ENCODE peak calls at places on chromosomes 11 and 22, in seven cellular contexts. One of them, this sample, is unnamed.

GRCh38 chr11:9263840-9264380 is 1.2 kb downstream of the DENND5A start:
- DNase-seq in ovary: no peak
- DNase-seq in testis: no peak
- DNase-seq in colonic mucosa: no peak
- DNase-seq in neural progenitor cell: no peak
- DNase-seq in IMR-90: peak; percentile 30
- DNase-seq in astrocyte: no peak
- DNase-seq in this sample: no peak

GRCh38 chr22:29011200-29011867 is 50.3 kb downstream of the C22orf31 start:
- DNase-seq in ovary: no peak
- DNase-seq in testis: no peak
- DNase-seq in colonic mucosa: peak; percentile 68
- DNase-seq in neural progenitor cell: peak; percentile 74
- DNase-seq in IMR-90: no peak
- DNase-seq in astrocyte: no peak
- DNase-seq in this sample: peak; percentile 18

GRCh38 chr11:1857064-1857463 is 4.2 kb downstream of the LSP1 start:
- DNase-seq in ovary: no peak
- DNase-seq in testis: no peak
- DNase-seq in colonic mucosa: no peak
- DNase-seq in neural progenitor cell: no peak
- DNase-seq in IMR-90: no peak
- DNase-seq in astrocyte: no peak
- DNase-seq in this sample: no peak

GRCh38 chr11:62033191-62034044 is 66.0 kb upstream of the FTH1 start:
- DNase-seq in ovary: no peak
- DNase-seq in testis: no peak
- DNase-seq in colonic mucosa: no peak
- DNase-seq in neural progenitor cell: no peak
- DNase-seq in IMR-90: no peak
- DNase-seq in astrocyte: no peak
- DNase-seq in this sample: no peak

GRCh38 chr22:25572708-25573161 is 8.3 kb downstream of the GRK3 start:
- DNase-seq in ovary: no peak
- DNase-seq in testis: no peak
- DNase-seq in colonic mucosa: no peak
- DNase-seq in neural progenitor cell: no peak
- DNase-seq in IMR-90: no peak
- DNase-seq in astrocyte: no peak
- DNase-seq in this sample: no peak

GRCh38 chr11:46649180-46649738 is 31.9 kb downstream of the ATG13 start:
- DNase-seq in ovary: peak; percentile 70
- DNase-seq in testis: peak; percentile 94
- DNase-seq in colonic mucosa: peak; percentile 29
- DNase-seq in neural progenitor cell: peak; percentile 4
- DNase-seq in IMR-90: peak; percentile 97
- DNase-seq in astrocyte: peak; percentile 95
- DNase-seq in this sample: peak; percentile 44

GRCh38 chr22:19994851-19995610 is 21.6 kb downstream of the ARVCF start:
- DNase-seq in ovary: peak; percentile 6
- DNase-seq in testis: no peak
- DNase-seq in colonic mucosa: no peak
- DNase-seq in neural progenitor cell: no peak
- DNase-seq in IMR-90: peak; percentile 29
- DNase-seq in astrocyte: peak; percentile 71
- DNase-seq in this sample: no peak

GRCh38 chr11:92413757-92414513 is 189.3 kb downstream of the FAT3 start:
- DNase-seq in ovary: no peak
- DNase-seq in testis: no peak
- DNase-seq in colonic mucosa: no peak
- DNase-seq in neural progenitor cell: no peak
- DNase-seq in IMR-90: no peak
- DNase-seq in astrocyte: no peak
- DNase-seq in this sample: no peak

GRCh38 chr22:28817919-28818859 is 17.8 kb upstream of the XBP1 start:
- DNase-seq in ovary: no peak
- DNase-seq in testis: no peak
- DNase-seq in colonic mucosa: peak; percentile 84
- DNase-seq in neural progenitor cell: no peak
- DNase-seq in IMR-90: no peak
- DNase-seq in astrocyte: no peak
- DNase-seq in this sample: no peak

GRCh38 chr11:108498046-108498815 is at the start of gene POGLUT3:
- DNase-seq in ovary: peak; percentile 71
- DNase-seq in testis: peak; percentile 54
- DNase-seq in colonic mucosa: peak; percentile 53
- DNase-seq in neural progenitor cell: peak; percentile 88
- DNase-seq in IMR-90: peak; percentile 49
- DNase-seq in astrocyte: peak; percentile 50
- DNase-seq in this sample: peak; percentile 63

GRCh38 chr11:35567737-35568465 is 42.5 kb upstream of the PAMR1 start:
- DNase-seq in ovary: no peak
- DNase-seq in testis: no peak
- DNase-seq in colonic mucosa: no peak
- DNase-seq in neural progenitor cell: no peak
- DNase-seq in IMR-90: peak; percentile 65
- DNase-seq in astrocyte: peak; percentile 42
- DNase-seq in this sample: no peak

GRCh38 chr22:45493286-45493771 is 9.4 kb upstream of the FBLN1 start:
- DNase-seq in ovary: no peak
- DNase-seq in testis: no peak
- DNase-seq in colonic mucosa: no peak
- DNase-seq in neural progenitor cell: no peak
- DNase-seq in IMR-90: no peak
- DNase-seq in astrocyte: peak; percentile 58
- DNase-seq in this sample: no peak

GRCh38 chr22:37749223-37749622 is 52.4 kb downstream of the TRIOBP start:
- DNase-seq in ovary: peak; percentile 40
- DNase-seq in testis: no peak
- DNase-seq in colonic mucosa: no peak
- DNase-seq in neural progenitor cell: no peak
- DNase-seq in IMR-90: no peak
- DNase-seq in astrocyte: no peak
- DNase-seq in this sample: no peak

GRCh38 chr11:289145-289705 is 299 bp downstream of the PGGHG start:
- DNase-seq in ovary: peak; percentile 21
- DNase-seq in testis: no peak
- DNase-seq in colonic mucosa: no peak
- DNase-seq in neural progenitor cell: no peak
- DNase-seq in IMR-90: no peak
- DNase-seq in astrocyte: no peak
- DNase-seq in this sample: no peak

DNA sequence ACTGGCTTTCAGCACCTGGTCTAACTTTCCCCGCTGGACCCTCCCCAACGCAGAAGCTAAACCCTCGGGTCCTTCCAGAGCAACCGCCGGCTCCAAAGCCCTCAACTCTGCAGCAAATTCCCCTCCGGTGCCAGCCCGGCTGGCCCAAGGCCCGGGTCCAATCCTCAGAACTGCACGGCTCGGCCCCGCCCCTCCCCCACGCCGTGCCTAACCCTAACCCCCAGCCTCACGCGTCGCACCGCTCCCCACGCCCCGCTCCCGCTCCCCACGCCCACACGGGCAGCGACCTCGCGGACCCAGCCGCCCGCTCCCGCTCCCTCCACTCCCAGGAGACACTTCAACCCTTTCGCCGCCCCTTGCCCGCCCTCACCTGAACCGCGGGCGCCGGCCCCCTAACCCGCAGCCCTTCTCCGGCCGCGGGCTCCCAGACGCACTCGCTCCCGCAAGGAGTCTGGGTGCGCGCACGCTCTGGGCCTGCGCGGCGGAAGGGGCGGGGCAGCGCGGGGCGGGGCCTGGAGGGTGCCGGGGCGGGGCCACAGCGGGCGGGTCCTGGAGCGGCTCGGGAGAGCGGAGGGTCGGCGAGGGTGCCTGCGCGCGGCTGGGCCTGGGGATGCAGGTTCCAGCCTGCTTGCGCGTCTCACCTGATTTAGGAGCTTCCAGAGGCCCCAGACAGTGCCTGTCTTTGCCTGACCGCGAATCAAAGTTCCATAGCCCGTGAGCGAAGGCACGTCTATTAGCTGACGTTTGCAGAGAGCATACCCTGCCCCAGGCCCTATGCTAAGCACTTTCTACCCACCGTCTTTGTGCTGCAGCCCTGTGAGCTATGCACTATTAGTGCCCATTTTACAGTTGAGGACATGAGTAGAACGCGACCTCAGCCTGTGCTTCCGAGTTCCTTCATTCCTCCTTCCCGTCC is at the start of gene NFRKB:
- DNase-seq in ovary: peak; percentile 89
- DNase-seq in testis: peak; percentile 91
- DNase-seq in colonic mucosa: peak; percentile 93
- DNase-seq in neural progenitor cell: peak; percentile 94
- DNase-seq in IMR-90: peak; percentile 58
- DNase-seq in astrocyte: peak; percentile 35
- DNase-seq in this sample: peak; percentile 89
- TF ChIP-seq CTCF in ovary: no peak
- TF ChIP-seq CTCF in testis: no peak
- TF ChIP-seq CTCF in colonic mucosa: no peak
- TF ChIP-seq CTCF in neural progenitor cell: no peak
- TF ChIP-seq CTCF in IMR-90: no peak
- TF ChIP-seq CTCF in astrocyte: no peak
- TF ChIP-seq CTCF in this sample: no peak

DNA sequence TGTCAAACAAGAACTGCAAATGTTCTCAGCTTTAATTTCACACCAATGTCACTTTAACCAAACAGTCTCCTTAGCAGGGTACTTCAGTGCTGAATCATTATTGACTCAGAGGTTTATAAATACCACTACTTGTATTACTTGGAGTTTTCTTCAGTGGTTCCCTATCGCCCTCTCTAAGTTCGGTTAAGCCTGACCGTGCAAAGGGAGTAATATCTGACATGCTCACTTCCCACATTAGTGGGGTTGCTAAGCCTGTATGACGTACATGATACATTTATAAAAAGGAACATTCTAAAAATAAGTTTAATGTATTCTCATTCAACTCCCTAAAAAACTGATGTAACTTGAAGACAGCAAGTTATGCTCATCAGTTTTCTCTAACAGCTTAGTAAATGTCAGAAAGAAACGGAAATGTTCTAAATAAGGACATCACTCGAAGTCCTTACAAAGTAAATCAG is 93.1 kb upstream of the ZC3H12C start:
- DNase-seq in ovary: no peak
- DNase-seq in testis: no peak
- DNase-seq in colonic mucosa: no peak
- DNase-seq in neural progenitor cell: no peak
- DNase-seq in IMR-90: peak; percentile 99
- DNase-seq in astrocyte: peak; percentile 99
- DNase-seq in this sample: no peak
- H3K27ac ChIP-seq in ovary: no peak overlapping the region
- H3K27ac ChIP-seq in testis: no peak overlapping the region
- H3K27ac ChIP-seq in colonic mucosa: no peak overlapping the region
- H3K27ac ChIP-seq in neural progenitor cell: no peak overlapping the region
- H3K27ac ChIP-seq in IMR-90: no peak overlapping the region
- H3K27ac ChIP-seq in astrocyte: peak overlapping the region; percentile 67
- H3K27ac ChIP-seq in this sample: no peak overlapping the region

GRCh38 chr11:93905384-93905783 is 55.0 kb upstream of the VSTM5 start:
- DNase-seq in ovary: no peak
- DNase-seq in testis: no peak
- DNase-seq in colonic mucosa: no peak
- DNase-seq in neural progenitor cell: no peak
- DNase-seq in IMR-90: peak; percentile 68
- DNase-seq in astrocyte: peak; percentile 64
- DNase-seq in this sample: no peak

GRCh38 chr11:93904711-93905110 is 54.3 kb upstream of the VSTM5 start:
- DNase-seq in ovary: no peak
- DNase-seq in testis: no peak
- DNase-seq in colonic mucosa: no peak
- DNase-seq in neural progenitor cell: no peak
- DNase-seq in IMR-90: no peak
- DNase-seq in astrocyte: peak; percentile 12
- DNase-seq in this sample: no peak

GRCh38 chr11:93903989-93904388 is 53.6 kb upstream of the VSTM5 start:
- DNase-seq in ovary: no peak
- DNase-seq in testis: no peak
- DNase-seq in colonic mucosa: no peak
- DNase-seq in neural progenitor cell: peak; percentile 8
- DNase-seq in IMR-90: no peak
- DNase-seq in astrocyte: no peak
- DNase-seq in this sample: no peak

GRCh38 chr11:93908689-93909088 is 58.3 kb upstream of the VSTM5 start:
- DNase-seq in ovary: no peak
- DNase-seq in testis: no peak
- DNase-seq in colonic mucosa: no peak
- DNase-seq in neural progenitor cell: no peak
- DNase-seq in IMR-90: peak; percentile 91
- DNase-seq in astrocyte: peak; percentile 94
- DNase-seq in this sample: no peak

GRCh38 chr11:93906486-93906885 is 56.1 kb upstream of the VSTM5 start:
- DNase-seq in ovary: no peak
- DNase-seq in testis: no peak
- DNase-seq in colonic mucosa: no peak
- DNase-seq in neural progenitor cell: no peak
- DNase-seq in IMR-90: peak; percentile 25
- DNase-seq in astrocyte: peak; percentile 21
- DNase-seq in this sample: no peak
- H3K4me1 ChIP-seq in ovary: no peaks in the 10 kb centered on the region
- H3K4me1 ChIP-seq in testis: no peaks in the 10 kb centered on the region
- H3K4me1 ChIP-seq in colonic mucosa: no peaks in the 10 kb centered on the region
- H3K4me1 ChIP-seq in neural progenitor cell: peaks cover 3% of the 10 kb centered on the region
- H3K4me1 ChIP-seq in IMR-90: peaks cover 9% of the 10 kb centered on the region
- H3K4me1 ChIP-seq in astrocyte: peaks cover 21% of the 10 kb centered on the region
- H3K4me1 ChIP-seq in this sample: no peaks in the 10 kb centered on the region

DNA sequence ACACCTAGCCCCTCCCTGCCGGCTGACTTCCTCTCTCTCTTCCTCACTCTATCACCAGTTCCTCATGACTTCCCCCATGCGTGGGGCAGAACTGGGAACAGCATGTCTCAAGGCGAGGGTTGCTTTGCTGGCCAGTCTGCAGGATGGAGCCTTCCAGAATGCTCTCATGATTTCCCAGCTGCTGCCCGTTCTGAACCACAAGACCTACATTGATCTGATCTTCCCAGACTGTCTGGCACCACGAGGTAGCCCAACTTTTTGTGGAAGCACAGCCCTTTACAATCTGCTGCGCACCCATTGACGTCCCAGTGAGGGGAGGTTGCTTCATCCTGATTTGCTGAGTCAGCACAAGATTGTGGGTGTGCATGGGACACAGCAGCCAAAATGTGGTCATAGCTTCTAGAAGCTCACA is 8.6 kb downstream of the TCN2 start:
- DNase-seq in ovary: no peak
- DNase-seq in testis: peak; percentile 29
- DNase-seq in colonic mucosa: no peak
- DNase-seq in neural progenitor cell: no peak
- DNase-seq in IMR-90: no peak
- DNase-seq in astrocyte: no peak
- DNase-seq in this sample: no peak
- TF ChIP-seq CTCF in ovary: no peak
- TF ChIP-seq CTCF in testis: no peak
- TF ChIP-seq CTCF in colonic mucosa: no peak
- TF ChIP-seq CTCF in neural progenitor cell: no peak
- TF ChIP-seq CTCF in IMR-90: no peak
- TF ChIP-seq CTCF in astrocyte: no peak
- TF ChIP-seq CTCF in this sample: no peak

This sample was measured in left ventricle myocardium inferior.